ENCODE peak calls at places on chromosomes 5 and 9, in four cellular contexts. One of them, this sample, is unnamed.

GRCh38 chr5:82720213-82720612 is 357.0 kb downstream of the TMEM167A start:
- DNase-seq in B cell: no peak
- DNase-seq in MM.1S: no peak
- DNase-seq in WTC11: no peak
- DNase-seq in this sample: no peak

GRCh38 chr5:72647806-72648205 is 140.6 kb upstream of the ZNF366 start:
- DNase-seq in B cell: no peak
- DNase-seq in MM.1S: no peak
- DNase-seq in WTC11: no peak
- DNase-seq in this sample: no peak

GRCh38 chr9:99593621-99594020 is 228.1 kb upstream of the NR4A3 start:
- DNase-seq in B cell: no peak
- DNase-seq in MM.1S: no peak
- DNase-seq in WTC11: no peak
- DNase-seq in this sample: no peak

GRCh38 chr9:133490865-133491655 is 12.2 kb upstream of the SLC2A6 start:
- DNase-seq in B cell: no peak
- DNase-seq in MM.1S: no peak
- DNase-seq in WTC11: no peak
- DNase-seq in this sample: no peak

GRCh38 chr5:113397046-113397445 is 37.7 kb downstream of the TSSK1B start:
- DNase-seq in B cell: no peak
- DNase-seq in MM.1S: no peak
- DNase-seq in WTC11: no peak
- DNase-seq in this sample: no peak

GRCh38 chr5:163727028-163727427 is 221.6 kb downstream of the MAT2B start:
- DNase-seq in B cell: peak; percentile 11
- DNase-seq in MM.1S: peak; percentile 59
- DNase-seq in WTC11: no peak
- DNase-seq in this sample: no peak

GRCh38 chr5:50445281-50445949 is 4.3 kb upstream of the EMB start:
- DNase-seq in B cell: peak; percentile 29
- DNase-seq in MM.1S: peak; percentile 83
- DNase-seq in WTC11: no peak
- DNase-seq in this sample: peak; percentile 25

GRCh38 chr5:29697786-29698414 is 1495.6 kb upstream of the CDH6 start:
- DNase-seq in B cell: no peak
- DNase-seq in MM.1S: peak; percentile 28
- DNase-seq in WTC11: no peak
- DNase-seq in this sample: no peak

GRCh38 chr9:95027914-95028854 is 289.3 kb downstream of the FANCC start:
- DNase-seq in B cell: no peak
- DNase-seq in MM.1S: no peak
- DNase-seq in WTC11: no peak
- DNase-seq in this sample: no peak

GRCh38 chr5:26237489-26237888 is 800.9 kb downstream of the CDH9 start:
- DNase-seq in B cell: no peak
- DNase-seq in MM.1S: no peak
- DNase-seq in WTC11: no peak
- DNase-seq in this sample: no peak

GRCh38 chr5:11497651-11498050 is 406.6 kb downstream of the CTNND2 start:
- DNase-seq in B cell: no peak
- DNase-seq in MM.1S: no peak
- DNase-seq in WTC11: no peak
- DNase-seq in this sample: no peak

GRCh38 chr9:87518702-87519335 is 21.2 kb downstream of the DAPK1 start:
- DNase-seq in B cell: no peak
- DNase-seq in MM.1S: no peak
- DNase-seq in WTC11: no peak
- DNase-seq in this sample: no peak

GRCh38 chr5:80374188-80374587 is 33.7 kb upstream of the ZFYVE16 start:
- DNase-seq in B cell: no peak
- DNase-seq in MM.1S: no peak
- DNase-seq in WTC11: no peak
- DNase-seq in this sample: no peak

GRCh38 chr5:32506251-32506661 is 61.7 kb upstream of the ZFR start:
- DNase-seq in B cell: no peak
- DNase-seq in MM.1S: no peak
- DNase-seq in WTC11: no peak
- DNase-seq in this sample: no peak

GRCh38 chr9:89850633-89851325 is 246.0 kb downstream of the GADD45G start:
- DNase-seq in B cell: no peak
- DNase-seq in MM.1S: no peak
- DNase-seq in WTC11: no peak
- DNase-seq in this sample: no peak

GRCh38 chr5:87115839-87116364 is 151.8 kb upstream of the RASA1 start:
- DNase-seq in B cell: no peak
- DNase-seq in MM.1S: no peak
- DNase-seq in WTC11: no peak
- DNase-seq in this sample: no peak

GRCh38 chr5:39648539-39649200 is 223.9 kb upstream of the DAB2 start:
- DNase-seq in B cell: no peak
- DNase-seq in MM.1S: peak; percentile 30
- DNase-seq in WTC11: no peak
- DNase-seq in this sample: no peak

GRCh38 chr5:113090336-113091106 is 113.9 kb downstream of the DCP2 start:
- DNase-seq in B cell: no peak
- DNase-seq in MM.1S: peak; percentile 16
- DNase-seq in WTC11: no peak
- DNase-seq in this sample: no peak

GRCh38 chr5:124891179-124891578 is 144.7 kb upstream of the ZNF608 start:
- DNase-seq in B cell: no peak
- DNase-seq in MM.1S: no peak
- DNase-seq in WTC11: no peak
- DNase-seq in this sample: no peak

GRCh38 chr9:126152622-126153362 is 173.8 kb upstream of the MVB12B start:
- DNase-seq in B cell: no peak
- DNase-seq in MM.1S: no peak
- DNase-seq in WTC11: no peak
- DNase-seq in this sample: peak; percentile 3

GRCh38 chr9:137301086-137301947 is 754 bp downstream of the NRARP start:
- DNase-seq in B cell: no peak
- DNase-seq in MM.1S: no peak
- DNase-seq in WTC11: peak; percentile 60
- DNase-seq in this sample: no peak
- TF ChIP-seq CTCF in B cell: no peak
- TF ChIP-seq CTCF in MM.1S: no peak
- TF ChIP-seq CTCF in WTC11: no peak
- TF ChIP-seq CTCF in this sample: peak; percentile 47

DNA sequence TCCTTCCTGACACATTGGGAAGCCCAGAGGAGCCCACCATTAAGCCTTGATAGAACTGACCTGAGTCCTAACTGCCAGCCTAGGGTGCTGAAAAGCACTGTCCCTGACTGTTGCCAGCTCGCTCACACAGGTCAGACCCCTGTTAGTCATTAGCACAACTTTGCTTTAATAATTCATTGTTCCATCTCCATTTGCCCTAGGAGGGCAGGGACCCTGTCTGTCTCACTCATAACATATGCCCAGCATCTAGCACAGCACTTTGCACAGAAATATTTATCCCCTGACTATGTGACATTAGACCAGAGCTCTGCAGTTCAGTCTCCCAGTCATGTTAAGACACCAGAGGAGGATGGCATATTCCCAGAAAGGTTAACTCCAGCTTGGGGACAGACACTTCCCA is 61.8 kb upstream of the STXBP1 start:
- DNase-seq in B cell: no peak
- DNase-seq in MM.1S: no peak
- DNase-seq in WTC11: no peak
- DNase-seq in this sample: no peak
- TF ChIP-seq CTCF in B cell: no peak
- TF ChIP-seq CTCF in MM.1S: no peak
- TF ChIP-seq CTCF in WTC11: no peak
- TF ChIP-seq CTCF in this sample: no peak

DNA sequence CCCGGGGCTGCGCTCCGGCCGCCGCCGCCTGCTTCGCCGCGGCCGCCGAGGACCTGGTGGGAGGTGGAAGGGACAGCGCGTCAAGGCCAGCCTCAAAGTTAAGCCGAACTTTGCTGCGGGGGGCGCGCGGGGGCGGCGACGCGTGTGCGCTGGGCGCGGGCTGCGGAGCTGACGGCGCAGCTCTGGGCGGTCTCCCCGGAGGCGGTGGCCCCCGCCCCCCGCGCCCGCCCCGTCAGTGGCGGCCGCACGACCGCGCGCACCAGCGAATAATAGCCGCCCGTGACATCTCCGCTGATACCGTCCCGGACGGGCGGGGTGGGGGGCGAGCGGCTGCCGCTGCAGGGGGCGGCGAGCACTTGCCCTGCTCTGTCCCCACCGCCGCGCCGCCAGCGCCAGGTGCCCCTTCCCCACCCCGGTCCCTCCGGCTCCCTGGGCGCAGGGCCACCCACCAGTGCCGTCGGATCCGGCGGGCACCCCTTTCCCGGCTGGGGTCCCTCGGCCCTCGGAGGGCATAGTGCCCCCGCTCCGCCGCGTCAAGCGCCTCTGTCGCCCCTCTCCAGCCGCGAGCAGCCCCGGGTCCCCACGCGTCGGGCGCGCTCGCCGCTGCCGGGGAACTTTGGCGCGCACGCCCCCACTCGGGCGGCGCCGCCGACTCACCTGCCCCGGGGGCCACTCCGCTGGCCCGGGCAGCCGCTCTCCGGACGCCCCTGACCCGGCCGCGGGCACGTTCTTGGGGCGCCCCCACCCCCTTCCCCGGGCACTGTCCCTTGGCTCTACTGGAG is 772 bp upstream of the FAM78A start:
- DNase-seq in B cell: peak; percentile 82
- DNase-seq in MM.1S: peak; percentile 27
- DNase-seq in WTC11: no peak
- DNase-seq in this sample: no peak
- TF ChIP-seq CTCF in B cell: peak; percentile 12
- TF ChIP-seq CTCF in MM.1S: no peak
- TF ChIP-seq CTCF in WTC11: no peak
- TF ChIP-seq CTCF in this sample: peak; percentile 25

DNA sequence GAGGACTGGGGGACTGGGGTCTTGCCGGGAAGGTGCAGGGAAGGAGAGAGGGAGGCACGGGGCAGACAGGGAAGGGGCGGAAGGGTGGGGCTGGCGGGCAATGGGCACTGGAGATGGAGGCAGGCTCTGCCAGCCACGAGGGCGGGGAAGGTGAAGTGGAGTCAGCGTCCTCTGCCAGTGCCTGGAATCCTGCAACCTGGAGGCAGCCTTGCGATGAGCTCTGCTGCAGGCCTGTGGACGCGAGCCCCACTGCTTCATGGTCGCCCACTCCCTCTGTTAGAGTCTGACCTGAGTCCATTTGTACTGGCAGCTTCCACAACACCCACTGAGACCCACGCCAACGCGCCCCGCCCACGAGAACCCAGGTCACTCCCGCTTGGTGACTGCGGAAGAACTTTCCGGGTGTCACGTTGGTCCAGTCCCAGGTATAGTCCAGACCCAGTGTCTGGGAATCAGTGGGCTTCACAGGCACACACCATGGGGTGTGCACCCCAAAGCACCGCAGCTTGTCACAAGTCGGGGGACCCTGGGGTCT is 106.4 kb upstream of the PPP1R26 start:
- DNase-seq in B cell: no peak
- DNase-seq in MM.1S: no peak
- DNase-seq in WTC11: no peak
- DNase-seq in this sample: no peak
- TF ChIP-seq CTCF in B cell: no peak
- TF ChIP-seq CTCF in MM.1S: no peak
- TF ChIP-seq CTCF in WTC11: no peak
- TF ChIP-seq CTCF in this sample: no peak

DNA sequence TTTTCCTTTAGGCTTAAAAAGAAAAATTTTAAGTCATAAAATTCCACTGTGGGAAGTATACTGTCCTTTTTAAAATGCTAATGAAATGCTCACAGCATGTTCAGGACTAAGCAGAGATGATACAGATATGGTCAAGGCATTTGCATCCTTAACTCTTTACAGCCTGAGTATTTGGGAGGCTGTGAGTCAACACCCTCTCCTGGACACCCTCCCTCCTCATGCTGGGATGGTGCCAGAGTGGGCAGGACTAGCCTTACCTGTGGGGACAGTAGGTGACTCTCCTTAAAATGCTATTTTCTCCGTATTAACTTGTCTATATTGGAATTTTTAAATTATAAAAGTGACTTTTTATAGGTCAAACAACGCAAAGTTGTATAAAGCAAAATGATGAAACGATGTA is 197.4 kb upstream of the ELL2 start:
- DNase-seq in B cell: no peak
- DNase-seq in MM.1S: no peak
- DNase-seq in WTC11: no peak
- DNase-seq in this sample: no peak
- TF ChIP-seq CTCF in B cell: no peak
- TF ChIP-seq CTCF in MM.1S: no peak
- TF ChIP-seq CTCF in WTC11: no peak
- TF ChIP-seq CTCF in this sample: no peak

GRCh38 chr9:83706703-83707517 is 848 bp downstream of the UBQLN1 start:
- DNase-seq in B cell: peak; percentile 40
- DNase-seq in MM.1S: peak; percentile 33
- DNase-seq in WTC11: peak; percentile 74
- DNase-seq in this sample: peak; percentile 40

GRCh38 chr9:83707518-83707767 is 315 bp downstream of the UBQLN1 start:
- DNase-seq in B cell: no peak
- DNase-seq in MM.1S: no peak
- DNase-seq in WTC11: no peak
- DNase-seq in this sample: no peak

GRCh38 chr9:83714316-83714715 is 6.6 kb upstream of the UBQLN1 start:
- DNase-seq in B cell: no peak
- DNase-seq in MM.1S: no peak
- DNase-seq in WTC11: no peak
- DNase-seq in this sample: no peak

GRCh38 chr9:83707768-83708514 is at the start of gene UBQLN1:
- DNase-seq in B cell: peak; percentile 93
- DNase-seq in MM.1S: peak; percentile 94
- DNase-seq in WTC11: peak; percentile 87
- DNase-seq in this sample: peak; percentile 97

DNA sequence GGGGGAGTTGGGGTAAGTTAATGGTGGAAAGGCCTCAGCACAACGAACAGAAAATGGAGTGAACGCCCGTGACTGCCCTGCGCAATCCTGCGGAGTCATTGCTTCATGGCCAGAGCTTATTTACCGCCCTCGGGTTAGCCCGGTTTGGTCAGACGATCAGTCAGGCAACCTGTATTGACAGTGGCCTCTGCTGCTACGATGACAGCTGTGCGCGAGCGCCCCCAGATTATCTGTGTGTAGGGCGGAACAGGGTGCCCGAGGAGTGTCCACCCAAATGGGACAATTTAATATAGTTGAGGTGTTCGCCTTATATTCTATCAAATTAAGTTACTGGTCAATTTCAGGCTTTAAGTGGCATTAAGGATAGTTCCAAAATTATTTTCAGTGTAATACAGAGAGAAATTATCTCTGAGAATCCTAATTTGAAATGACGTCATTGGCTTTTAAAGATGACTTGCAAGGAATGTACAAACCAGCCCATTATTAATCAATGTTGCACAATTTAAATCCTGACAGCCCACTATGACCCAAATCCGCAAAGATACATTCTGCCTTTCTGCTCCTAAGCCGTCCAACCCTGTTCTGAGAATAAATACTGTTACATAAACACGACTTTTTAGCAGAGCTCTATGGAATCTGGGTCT is 879 bp upstream of the UBQLN1 start:
- DNase-seq in B cell: peak; percentile 63
- DNase-seq in MM.1S: peak; percentile 65
- DNase-seq in WTC11: peak; percentile 45
- DNase-seq in this sample: peak; percentile 71
- TF ChIP-seq CTCF in B cell: peak; percentile 34
- TF ChIP-seq CTCF in MM.1S: peak; percentile 52
- TF ChIP-seq CTCF in WTC11: no peak
- TF ChIP-seq CTCF in this sample: peak; percentile 73